ENCODE peak calls at places on chromosomes 3 and 15, in five cellular contexts. A, B, J, Q and X are unnamed samples.

GRCh38 chr3:166052440-166052839 is 215.2 kb upstream of the BCHE start:
- DNase-seq in Q (peak), B (no peak), J (no peak), A (no peak), X (no peak)

GRCh38 chr3:25429441-25429907 is 1.4 kb downstream of the RARB start:
- DNase-seq in Q (no peak), A (no peak), J (no peak), B (no peak), X (no peak)

GRCh38 chr15:82799183-82799841 is 6.6 kb downstream of the FSD2 start:
- DNase-seq in Q (no peak), J (no peak), B (no peak), A (no peak), X (no peak)

GRCh38 chr3:179323197-179323901 is 518 bp downstream of the ZNF639 start:
- DNase-seq in Q (peak), J (peak), B (peak), A (peak), X (no peak)

GRCh38 chr3:124854027-124854426 is 33.1 kb downstream of the ITGB5 start:
- DNase-seq in J (no peak), A (no peak), B (peak), Q (no peak), X (no peak)

GRCh38 chr15:49380912-49381311 is 42.1 kb upstream of the FGF7 start:
- DNase-seq in Q (no peak), B (peak), A (no peak), J (no peak), X (no peak)

GRCh38 chr3:136783708-136784191 is 31.6 kb upstream of the STAG1 start:
- DNase-seq in J (no peak), A (no peak), B (peak), Q (no peak), X (no peak)

GRCh38 chr3:118991775-118992174 is 42.9 kb downstream of the IGSF11 start:
- DNase-seq in B (no peak), Q (no peak), A (no peak), J (no peak), X (no peak)

GRCh38 chr15:67859331-67859946 is 19.6 kb upstream of the RNU6-1 start:
- DNase-seq in B (no peak), Q (no peak), A (no peak), J (no peak), X (no peak)

GRCh38 chr15:38853608-38854007 is 289.0 kb upstream of the RASGRP1 start:
- DNase-seq in J (no peak), A (peak), B (peak), Q (no peak), X (no peak)

GRCh38 chr15:75036269-75036668 is 12.9 kb downstream of the PPCDC start:
- DNase-seq in Q (no peak), B (no peak), A (no peak), J (no peak), X (no peak)

GRCh38 chr15:22979069-22979698 is 984 bp downstream of the CYFIP1 start:
- DNase-seq in A (peak), B (peak), Q (peak), J (no peak), X (no peak)

GRCh38 chr3:107794664-107795443 is 272.1 kb downstream of the BBX start:
- DNase-seq in A (no peak), B (peak), Q (no peak), J (peak), X (no peak)

GRCh38 chr15:74540135-74540760 is 772 bp upstream of the ARID3B start:
- DNase-seq in A (no peak), Q (peak), J (no peak), B (peak), X (no peak)

GRCh38 chr3:168112894-168113293 is 17.2 kb upstream of the GOLIM4 start:
- DNase-seq in A (no peak), B (no peak), Q (no peak), J (no peak), X (no peak)

GRCh38 chr3:142353571-142353970 is 94.3 kb downstream of the XRN1 start:
- DNase-seq in B (peak), A (no peak), Q (no peak), J (no peak), X (no peak)

GRCh38 chr15:58114812-58115211 is 23.4 kb upstream of the AQP9 start:
- DNase-seq in B (no peak), Q (no peak), A (no peak), J (no peak), X (no peak)

GRCh38 chr15:27820232-27820631 is 278.9 kb downstream of the OCA2 start:
- DNase-seq in A (no peak), B (peak), Q (no peak), J (no peak), X (no peak)

GRCh38 chr3:98557324-98558010 is 25.7 kb downstream of the GPR15 start:
- DNase-seq in A (no peak), B (no peak), J (no peak), Q (no peak), X (no peak)

GRCh38 chr3:71495708-71496472 is 87.6 kb downstream of the FOXP1 start:
- DNase-seq in B (peak), Q (peak), J (no peak), A (no peak), X (no peak)

GRCh38 chr15:53918180-53919079 is 59.8 kb upstream of the UNC13C start:
- DNase-seq in A (no peak), Q (peak), J (no peak), B (no peak), X (peak)

GRCh38 chr15:75131269-75131643 is 70.4 kb upstream of the C15orf39 start:
- DNase-seq in A (no peak), Q (no peak), J (no peak), B (no peak), X (no peak)

GRCh38 chr3:160601288-160601687 is 35.9 kb upstream of the KPNA4 start:
- DNase-seq in J (no peak), B (no peak), Q (no peak), A (no peak), X (no peak)

GRCh38 chr15:52730163-52730562 is 51.0 kb upstream of the ATOSA start:
- DNase-seq in Q (no peak), J (no peak), B (peak), A (no peak), X (no peak)

GRCh38 chr3:143090486-143090885 is 29.1 kb upstream of the CHST2 start:
- DNase-seq in B (no peak), J (no peak), Q (no peak), A (no peak), X (no peak)

GRCh38 chr3:62982795-62983455 is 107.7 kb upstream of the CADPS start:
- DNase-seq in B (no peak), J (no peak), A (no peak), Q (no peak), X (no peak)

GRCh38 chr3:124770341-124771082 is 40.3 kb downstream of the UMPS start:
- DNase-seq in J (no peak), A (no peak), B (no peak), Q (no peak), X (no peak)

GRCh38 chr3:31521468-31521867 is 11.3 kb upstream of the STT3B start:
- DNase-seq in J (no peak), A (no peak), B (no peak), Q (no peak), X (no peak)

GRCh38 chr3:98769436-98769835 is 6.3 kb downstream of the ST3GAL6 start:
- DNase-seq in B (no peak), A (no peak), J (no peak), Q (no peak), X (no peak)

GRCh38 chr3:127889461-127889863 is 25.6 kb upstream of the KBTBD12 start:
- DNase-seq in J (no peak), Q (no peak), B (peak), A (no peak), X (no peak)

GRCh38 chr15:88648357-88649214 is 9.8 kb downstream of the ISG20 start:
- DNase-seq in Q (no peak), B (peak), J (no peak), A (no peak), X (no peak)

GRCh38 chr3:37934631-37935289 is 55.8 kb upstream of the VILL start:
- DNase-seq in J (no peak), A (no peak), B (no peak), Q (no peak), X (peak)

GRCh38 chr3:122392868-122393844 is 9.2 kb downstream of the FAM162A start:
- DNase-seq in B (peak), J (no peak), A (peak), Q (peak), X (no peak)

GRCh38 chr3:3636815-3637214 is 162.4 kb upstream of the LRRN1 start:
- DNase-seq in Q (no peak), J (no peak), B (no peak), A (no peak), X (peak)

GRCh38 chr3:36866358-36866757 is 78.5 kb downstream of the TRANK1 start:
- DNase-seq in Q (no peak), B (no peak), A (no peak), J (no peak), X (no peak)

GRCh38 chr15:70505411-70505919 is 257.9 kb downstream of the UACA start:
- DNase-seq in A (no peak), Q (peak), B (peak), J (no peak), X (no peak)

GRCh38 chr15:55289573-55290360 is at the start of gene RAB27A:
- DNase-seq in Q (peak), J (peak), B (peak), A (peak), X (no peak)
- TF ChIP-seq POLR2A in Q (peak), J (no peak), B (peak), A (no peak), X (peak)

DNA sequence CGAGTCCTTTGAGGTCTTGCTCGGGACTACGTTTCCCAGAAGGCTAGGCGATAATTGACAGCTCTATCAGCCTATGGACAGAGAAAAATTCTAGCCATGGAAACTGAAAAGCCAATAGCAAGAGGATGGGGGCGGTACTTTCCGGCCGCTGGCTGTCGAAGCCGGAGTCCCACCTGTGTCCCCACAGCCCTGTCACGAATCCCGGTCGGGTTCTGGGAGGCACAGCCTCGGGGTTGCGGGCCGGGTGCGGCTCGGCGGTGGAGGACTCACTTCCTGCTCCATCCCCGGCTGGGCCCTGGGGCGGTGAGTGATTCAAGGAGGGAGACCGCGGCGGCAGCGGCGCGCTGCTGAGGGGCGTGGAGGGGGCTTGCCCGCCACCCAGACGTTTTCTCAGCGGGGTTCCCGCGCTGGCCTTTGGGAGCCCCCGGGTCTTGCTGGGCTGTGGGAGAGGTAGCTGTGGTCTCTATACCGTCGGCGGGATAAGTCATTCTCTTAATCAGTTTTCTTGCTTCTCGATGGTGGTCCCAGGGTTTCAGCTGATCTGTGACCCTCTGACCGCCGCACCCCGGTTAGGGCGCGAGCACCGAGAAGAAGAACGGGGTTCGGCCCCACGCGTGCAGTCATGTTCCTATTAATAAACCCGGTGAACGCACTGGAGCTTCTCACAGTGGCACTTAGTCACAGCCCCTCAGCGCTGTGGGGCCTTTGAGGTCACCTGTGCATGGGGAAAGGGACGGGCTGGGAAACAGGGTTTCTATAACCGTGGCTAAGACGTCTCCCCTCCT is at the start of gene ZNF774:
- DNase-seq in J (peak), Q (peak), A (peak), B (peak), X (peak)
- TF ChIP-seq POLR2A in J (no peak), Q (peak), A (no peak), B (peak), X (peak)

GRCh38 chr3:52195823-52196331 is 2.1 kb upstream of the ALAS1 start:
- DNase-seq in J (no peak), B (peak), Q (peak), A (no peak), X (no peak)

GRCh38 chr3:52197499-52197841 is 490 bp upstream of the ALAS1 start:
- DNase-seq in A (no peak), J (no peak), B (no peak), Q (no peak), X (no peak)

GRCh38 chr3:52198643-52199608 is 966 bp downstream of the ALAS1 start:
- DNase-seq in B (no peak), A (no peak), J (no peak), Q (no peak), X (no peak)

GRCh38 chr3:52196977-52197376 is 983 bp upstream of the ALAS1 start:
- DNase-seq in A (no peak), B (no peak), J (no peak), Q (no peak), X (no peak)

DNA sequence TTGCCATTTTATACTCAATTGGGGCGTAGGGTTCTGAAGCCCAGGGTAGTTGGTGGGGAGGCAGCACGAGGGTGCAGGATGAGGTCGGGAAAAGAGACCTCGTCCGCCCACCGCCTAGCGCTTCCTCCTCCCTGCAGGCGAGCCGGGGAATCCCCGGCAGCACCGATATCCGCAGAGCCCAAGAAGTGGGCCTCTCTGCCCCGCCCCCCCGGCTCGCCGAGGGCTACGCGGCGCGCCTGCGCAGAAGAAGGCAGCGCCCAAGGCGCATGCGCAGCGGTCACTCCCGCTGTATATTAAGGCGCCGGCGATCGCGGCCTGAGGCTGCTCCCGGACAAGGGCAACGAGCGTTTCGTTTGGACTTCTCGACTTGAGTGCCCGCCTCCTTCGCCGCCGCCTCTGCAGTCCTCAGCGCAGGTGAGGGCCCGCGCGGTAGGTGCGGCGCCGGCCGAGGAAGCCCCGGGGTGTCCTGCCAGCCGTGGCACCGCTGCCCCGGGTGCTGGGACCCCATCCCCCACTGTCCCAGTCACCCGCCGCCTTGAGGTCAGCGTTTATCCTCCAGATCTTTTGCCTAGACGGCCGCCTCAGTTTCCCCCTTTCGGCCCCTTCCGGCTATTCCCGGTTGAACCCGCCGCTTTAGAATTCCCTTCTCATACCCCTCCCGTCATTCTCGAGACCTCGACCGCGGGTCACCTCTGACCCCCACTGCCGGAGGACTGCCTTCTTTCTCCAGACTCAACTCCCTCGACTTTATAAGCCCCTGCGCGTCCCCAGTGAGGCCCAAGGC is at the start of gene ALAS1:
- DNase-seq in Q (peak), A (peak), B (peak), J (peak), X (peak)
- TF ChIP-seq POLR2A in Q (peak), A (peak), B (peak), J (peak), X (peak)

DNA sequence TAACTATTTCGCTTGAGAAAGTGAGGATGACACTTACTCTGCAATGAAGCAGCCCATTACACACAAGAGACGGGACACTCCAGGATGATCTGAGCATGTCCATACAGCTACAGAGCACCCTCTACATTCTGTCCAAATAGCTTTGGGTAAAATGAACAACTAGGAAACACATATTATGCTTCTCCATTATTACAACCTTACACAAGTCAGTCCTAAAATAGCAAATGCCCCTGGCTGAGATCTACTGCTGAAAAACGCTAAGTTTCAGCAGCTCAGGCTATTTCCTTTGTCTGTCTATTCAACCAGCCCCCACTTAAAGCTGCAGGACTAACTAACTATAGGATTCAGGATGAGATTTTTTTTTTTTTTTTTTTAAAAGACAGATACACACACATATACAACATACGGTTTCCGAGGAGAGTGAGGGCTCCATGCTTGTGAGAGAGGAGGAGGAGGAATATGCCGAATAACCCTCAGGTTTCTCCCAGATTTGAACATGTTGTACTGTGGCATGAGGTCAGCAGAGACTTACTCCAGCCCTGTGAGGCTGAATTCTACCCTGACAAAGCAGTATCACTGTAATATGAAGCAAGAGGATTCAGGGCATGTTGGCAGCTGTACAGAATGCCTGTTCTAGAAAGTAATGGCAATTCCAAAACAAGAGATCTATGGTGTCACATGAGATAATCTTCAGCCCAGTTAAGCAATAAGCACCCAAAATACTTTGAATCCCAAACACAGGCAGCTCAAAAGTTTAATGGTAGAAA is 117.3 kb upstream of the PLXND1 start:
- DNase-seq in A (no peak), Q (no peak), B (peak), J (peak), X (no peak)
- TF ChIP-seq POLR2A in A (no peak), Q (no peak), B (no peak), J (no peak), X (no peak)